ENCODE peak calls at places on chromosome 11, in nine cellular contexts. One of them, this sample, is unnamed.

GRCh38 chr11:45252134-45252856 is 33.8 kb downstream of the SYT13 start:
- DNase-seq in prostate gland: no peak
- DNase-seq in GM23338: peak; percentile 89
- DNase-seq in neural crest cell: peak; percentile 68
- DNase-seq in testis: peak; percentile 63
- DNase-seq in AG10803: peak; percentile 49
- DNase-seq in GM12865: peak; percentile 57
- DNase-seq in uterus: no peak
- DNase-seq in progenitor cell of endocrine pancreas: peak; percentile 76
- DNase-seq in this sample: peak; percentile 22

GRCh38 chr11:2567026-2567671 is 122.3 kb downstream of the KCNQ1 start:
- DNase-seq in testis: no peak
- DNase-seq in GM23338: no peak
- DNase-seq in prostate gland: no peak
- DNase-seq in uterus: no peak
- DNase-seq in progenitor cell of endocrine pancreas: no peak
- DNase-seq in neural crest cell: no peak
- DNase-seq in GM12865: no peak
- DNase-seq in AG10803: no peak
- DNase-seq in this sample: no peak

GRCh38 chr11:79686703-79687419 is 246.0 kb upstream of the TENM4 start:
- DNase-seq in testis: no peak
- DNase-seq in GM12865: no peak
- DNase-seq in progenitor cell of endocrine pancreas: no peak
- DNase-seq in AG10803: no peak
- DNase-seq in prostate gland: peak; percentile 39
- DNase-seq in uterus: no peak
- DNase-seq in neural crest cell: no peak
- DNase-seq in GM23338: no peak
- DNase-seq in this sample: no peak

GRCh38 chr11:24163146-24163545 is 333.7 kb upstream of the LUZP2 start:
- DNase-seq in neural crest cell: no peak
- DNase-seq in GM12865: no peak
- DNase-seq in uterus: no peak
- DNase-seq in testis: no peak
- DNase-seq in progenitor cell of endocrine pancreas: no peak
- DNase-seq in AG10803: peak; percentile 50
- DNase-seq in prostate gland: no peak
- DNase-seq in GM23338: no peak
- DNase-seq in this sample: no peak

GRCh38 chr11:118057424-118058145 is 19.3 kb upstream of the TMPRSS4 start:
- DNase-seq in prostate gland: no peak
- DNase-seq in testis: no peak
- DNase-seq in GM23338: no peak
- DNase-seq in neural crest cell: no peak
- DNase-seq in AG10803: no peak
- DNase-seq in uterus: no peak
- DNase-seq in GM12865: no peak
- DNase-seq in progenitor cell of endocrine pancreas: no peak
- DNase-seq in this sample: no peak

GRCh38 chr11:29300441-29300840 is 716.4 kb downstream of the KCNA4 start:
- DNase-seq in neural crest cell: no peak
- DNase-seq in progenitor cell of endocrine pancreas: no peak
- DNase-seq in uterus: no peak
- DNase-seq in testis: no peak
- DNase-seq in AG10803: peak; percentile 81
- DNase-seq in GM23338: peak; percentile 37
- DNase-seq in GM12865: no peak
- DNase-seq in prostate gland: no peak
- DNase-seq in this sample: no peak

GRCh38 chr11:75103380-75104026 is 6.8 kb upstream of the OR2AT4 start:
- DNase-seq in neural crest cell: no peak
- DNase-seq in progenitor cell of endocrine pancreas: no peak
- DNase-seq in GM12865: peak; percentile 39
- DNase-seq in GM23338: no peak
- DNase-seq in prostate gland: no peak
- DNase-seq in testis: no peak
- DNase-seq in AG10803: peak; percentile 48
- DNase-seq in uterus: no peak
- DNase-seq in this sample: no peak

GRCh38 chr11:119320593-119321524 is 3.9 kb upstream of the MCAM start:
- DNase-seq in progenitor cell of endocrine pancreas: no peak
- DNase-seq in testis: no peak
- DNase-seq in GM12865: peak; percentile 92
- DNase-seq in uterus: peak; percentile 81
- DNase-seq in AG10803: peak; percentile 58
- DNase-seq in prostate gland: no peak
- DNase-seq in neural crest cell: peak; percentile 59
- DNase-seq in GM23338: peak; percentile 77
- DNase-seq in this sample: peak; percentile 47

GRCh38 chr11:11553595-11553994 is 68.2 kb downstream of the GALNT18 start:
- DNase-seq in prostate gland: no peak
- DNase-seq in uterus: no peak
- DNase-seq in testis: peak; percentile 28
- DNase-seq in AG10803: no peak
- DNase-seq in GM12865: peak; percentile 5
- DNase-seq in progenitor cell of endocrine pancreas: no peak
- DNase-seq in neural crest cell: no peak
- DNase-seq in GM23338: no peak
- DNase-seq in this sample: no peak

GRCh38 chr11:121376135-121376534 is 76.0 kb upstream of the SORL1 start:
- DNase-seq in progenitor cell of endocrine pancreas: no peak
- DNase-seq in AG10803: no peak
- DNase-seq in GM23338: no peak
- DNase-seq in GM12865: no peak
- DNase-seq in uterus: no peak
- DNase-seq in neural crest cell: no peak
- DNase-seq in testis: no peak
- DNase-seq in prostate gland: no peak
- DNase-seq in this sample: no peak

GRCh38 chr11:121372028-121372427 is 79.5 kb downstream of the SC5D start:
- DNase-seq in prostate gland: no peak
- DNase-seq in testis: no peak
- DNase-seq in AG10803: no peak
- DNase-seq in uterus: no peak
- DNase-seq in neural crest cell: no peak
- DNase-seq in progenitor cell of endocrine pancreas: no peak
- DNase-seq in GM12865: peak; percentile 20
- DNase-seq in GM23338: no peak
- DNase-seq in this sample: no peak

GRCh38 chr11:121369366-121369765 is 76.8 kb downstream of the SC5D start:
- DNase-seq in prostate gland: no peak
- DNase-seq in neural crest cell: no peak
- DNase-seq in GM12865: peak; percentile 18
- DNase-seq in testis: no peak
- DNase-seq in GM23338: no peak
- DNase-seq in uterus: no peak
- DNase-seq in progenitor cell of endocrine pancreas: no peak
- DNase-seq in AG10803: no peak
- DNase-seq in this sample: no peak

GRCh38 chr11:121374286-121374985 is 77.7 kb upstream of the SORL1 start:
- DNase-seq in neural crest cell: no peak
- DNase-seq in GM12865: no peak
- DNase-seq in uterus: no peak
- DNase-seq in prostate gland: no peak
- DNase-seq in GM23338: no peak
- DNase-seq in progenitor cell of endocrine pancreas: no peak
- DNase-seq in AG10803: no peak
- DNase-seq in testis: no peak
- DNase-seq in this sample: no peak

DNA sequence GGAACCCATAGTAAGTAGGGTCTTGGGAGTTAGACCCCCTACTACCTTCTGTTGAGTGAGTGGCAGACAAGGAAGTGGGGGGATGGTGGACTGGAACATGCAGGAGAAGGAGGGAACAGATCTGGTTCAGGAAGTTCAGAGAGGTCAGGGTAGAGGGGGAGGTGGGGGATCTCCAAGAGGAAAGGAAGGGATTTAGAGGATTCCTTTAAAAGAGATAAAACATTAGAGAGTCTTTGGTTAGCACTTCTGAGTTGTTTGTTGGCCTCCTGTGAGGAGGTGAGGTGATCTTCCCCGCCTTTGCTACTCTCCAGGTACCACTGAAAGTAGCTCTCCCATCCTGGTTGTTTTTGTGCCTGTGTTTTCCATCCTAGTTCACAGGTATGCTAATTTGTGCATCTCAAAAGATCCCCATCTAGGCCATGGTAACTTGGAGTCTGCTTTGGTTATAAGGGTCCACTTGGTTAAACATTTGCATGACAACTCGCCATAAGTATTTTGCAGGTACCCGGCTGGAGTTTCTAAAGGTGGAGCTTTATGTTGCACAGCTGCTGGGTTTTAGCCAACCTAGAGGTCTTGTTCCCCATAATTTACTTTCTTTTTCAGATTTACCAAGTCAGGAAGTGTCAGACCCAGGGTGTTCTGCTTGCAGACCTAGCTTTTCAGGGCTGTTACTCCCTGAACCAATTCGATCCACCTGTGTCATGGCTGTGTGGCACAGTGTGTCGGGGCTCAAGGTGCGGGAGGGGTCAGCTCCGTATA is 79.3 kb upstream of the SORL1 start:
- DNase-seq in GM23338: peak; percentile 55
- DNase-seq in testis: no peak
- DNase-seq in neural crest cell: no peak
- DNase-seq in progenitor cell of endocrine pancreas: no peak
- DNase-seq in uterus: no peak
- DNase-seq in GM12865: peak; percentile 89
- DNase-seq in prostate gland: no peak
- DNase-seq in AG10803: no peak
- DNase-seq in this sample: peak; percentile 29
- TF ChIP-seq CTCF in GM23338: no peak
- TF ChIP-seq CTCF in testis: no peak
- TF ChIP-seq CTCF in neural crest cell: no peak
- TF ChIP-seq CTCF in progenitor cell of endocrine pancreas: no peak
- TF ChIP-seq CTCF in uterus: no peak
- TF ChIP-seq CTCF in GM12865: no peak
- TF ChIP-seq CTCF in prostate gland: no peak
- TF ChIP-seq CTCF in AG10803: no peak
- TF ChIP-seq CTCF in this sample: no peak

DNA sequence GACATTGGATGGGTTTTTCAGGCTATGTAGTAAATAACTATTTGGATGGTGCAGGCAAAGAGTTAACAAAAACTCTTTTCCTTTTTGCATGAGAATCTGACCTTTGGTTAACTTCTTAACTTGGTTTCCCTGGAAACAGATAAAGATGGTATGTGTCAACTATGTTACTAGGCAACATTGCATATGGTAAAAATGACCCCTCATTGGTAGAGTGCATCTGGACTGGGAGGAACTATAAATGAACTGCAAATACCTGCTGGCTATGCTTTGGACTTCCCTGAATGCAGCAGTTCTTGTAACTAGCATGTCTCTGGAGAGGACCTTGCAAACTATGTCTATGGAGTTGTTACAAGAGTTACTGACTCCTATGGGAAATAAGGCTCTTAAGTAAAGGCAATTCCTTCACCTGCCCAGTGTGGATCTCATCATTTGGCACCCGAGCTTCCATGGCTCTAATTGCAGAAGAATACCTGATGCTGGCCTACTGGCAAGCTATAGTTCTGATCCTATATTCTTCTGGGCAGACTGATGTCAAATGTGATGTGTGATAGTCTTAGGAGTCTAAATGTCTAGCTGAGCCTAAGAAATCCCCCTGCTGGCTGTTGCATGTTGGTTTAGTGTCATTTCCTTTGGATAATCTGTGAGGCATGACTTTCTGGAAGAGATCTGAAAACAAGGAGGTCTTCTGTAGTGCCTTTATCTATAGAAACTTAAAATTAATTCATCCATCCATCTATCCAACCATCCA is 126.7 kb upstream of the MTMR2 start:
- DNase-seq in prostate gland: no peak
- DNase-seq in neural crest cell: no peak
- DNase-seq in progenitor cell of endocrine pancreas: no peak
- DNase-seq in testis: no peak
- DNase-seq in GM12865: no peak
- DNase-seq in GM23338: no peak
- DNase-seq in uterus: no peak
- DNase-seq in AG10803: peak; percentile 56
- DNase-seq in this sample: no peak
- TF ChIP-seq CTCF in prostate gland: no peak
- TF ChIP-seq CTCF in neural crest cell: peak; percentile 25
- TF ChIP-seq CTCF in progenitor cell of endocrine pancreas: peak; percentile 30
- TF ChIP-seq CTCF in testis: no peak
- TF ChIP-seq CTCF in GM12865: no peak
- TF ChIP-seq CTCF in GM23338: no peak
- TF ChIP-seq CTCF in uterus: no peak
- TF ChIP-seq CTCF in AG10803: peak; percentile 6
- TF ChIP-seq CTCF in this sample: no peak

DNA sequence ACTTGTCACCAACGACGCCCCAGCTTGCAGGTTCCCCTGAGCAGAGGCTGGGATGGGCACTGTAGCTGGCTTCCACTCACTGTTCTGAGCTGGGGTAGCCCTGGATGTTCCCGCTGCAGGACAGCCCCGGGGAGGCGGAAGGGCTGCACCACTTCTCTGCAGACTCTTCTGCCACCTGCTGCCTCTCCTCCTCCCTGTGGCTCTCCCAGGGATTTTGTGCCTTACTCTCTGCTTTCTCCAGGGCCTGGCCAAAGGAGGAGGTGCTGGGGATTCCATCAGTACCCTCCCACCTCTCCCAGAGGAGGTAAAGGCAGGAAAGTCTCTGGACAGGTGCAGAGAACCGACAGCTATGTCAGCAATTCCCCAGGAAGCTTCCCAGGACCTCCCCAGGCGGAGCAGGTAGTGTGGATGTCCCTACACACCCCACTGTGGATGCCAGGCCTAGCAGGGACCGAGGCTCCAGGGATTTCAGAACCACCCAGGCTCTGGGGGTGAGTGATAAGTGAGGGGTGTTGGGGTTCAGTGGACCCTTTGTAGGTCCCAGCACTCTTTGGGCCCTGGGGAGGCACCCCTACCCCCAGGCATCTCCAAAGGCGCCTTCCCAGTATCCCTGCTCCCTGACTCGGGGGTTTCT is 11.3 kb downstream of the DUSP8 start:
- DNase-seq in prostate gland: no peak
- DNase-seq in GM23338: no peak
- DNase-seq in AG10803: no peak
- DNase-seq in uterus: no peak
- DNase-seq in GM12865: no peak
- DNase-seq in neural crest cell: no peak
- DNase-seq in progenitor cell of endocrine pancreas: no peak
- DNase-seq in testis: no peak
- DNase-seq in this sample: no peak
- TF ChIP-seq CTCF in prostate gland: no peak
- TF ChIP-seq CTCF in GM23338: peak; percentile 19
- TF ChIP-seq CTCF in AG10803: no peak
- TF ChIP-seq CTCF in uterus: no peak
- TF ChIP-seq CTCF in GM12865: no peak
- TF ChIP-seq CTCF in neural crest cell: no peak
- TF ChIP-seq CTCF in progenitor cell of endocrine pancreas: no peak
- TF ChIP-seq CTCF in testis: no peak
- TF ChIP-seq CTCF in this sample: no peak

DNA sequence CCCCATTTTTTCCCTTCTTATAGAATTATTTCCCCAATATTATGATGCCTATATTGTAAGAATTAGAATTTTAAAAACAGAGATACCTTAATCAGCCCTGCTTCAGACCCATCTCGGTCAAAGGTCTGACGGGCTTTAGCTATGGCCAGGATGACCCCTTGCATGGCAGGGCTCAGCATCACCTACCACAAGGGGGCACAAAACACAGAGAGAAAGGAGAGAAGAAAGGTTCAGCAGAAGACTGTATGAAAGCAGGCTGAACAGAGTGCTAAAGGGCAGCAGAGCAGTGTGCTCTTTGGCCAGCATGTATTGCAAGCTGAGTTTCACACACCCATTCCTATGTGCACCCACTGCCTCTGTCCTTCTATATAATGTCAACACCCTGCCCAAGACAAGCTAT is 26.8 kb downstream of the CLDN25 start:
- DNase-seq in AG10803: peak; percentile 4
- DNase-seq in GM12865: peak; percentile 55
- DNase-seq in neural crest cell: peak; percentile 59
- DNase-seq in GM23338: peak; percentile 85
- DNase-seq in prostate gland: no peak
- DNase-seq in uterus: no peak
- DNase-seq in testis: peak; percentile 58
- DNase-seq in progenitor cell of endocrine pancreas: no peak
- DNase-seq in this sample: no peak
- TF ChIP-seq CTCF in AG10803: peak; percentile 39
- TF ChIP-seq CTCF in GM12865: peak; percentile 54
- TF ChIP-seq CTCF in neural crest cell: peak; percentile 60
- TF ChIP-seq CTCF in GM23338: peak; percentile 91
- TF ChIP-seq CTCF in prostate gland: peak; percentile 10
- TF ChIP-seq CTCF in uterus: no peak
- TF ChIP-seq CTCF in testis: no peak
- TF ChIP-seq CTCF in progenitor cell of endocrine pancreas: peak; percentile 60
- TF ChIP-seq CTCF in this sample: no peak